ENCODE peak calls at places on chromosomes 11 and 22, in eight cellular contexts. One of them, this sample, is unnamed. For H3K36me3 and H3K4me1, the result is how much of the 10 kb centered on the place peaks cover.

GRCh38 chr22:30881361-30882180 is 87.0 kb downstream of the MORC2 start:
- DNase-seq in gastrocnemius medialis: no peak
- DNase-seq in tibial artery: no peak
- DNase-seq in mucosa of descending colon: no peak
- DNase-seq in K562: peak
- DNase-seq in adrenal gland: peak
- DNase-seq in stomach: peak
- DNase-seq in cardiac muscle cell: peak
- DNase-seq in this sample: peak

GRCh38 chr22:49211176-49211575 is 616.5 kb downstream of the BRD1 start:
- DNase-seq in mucosa of descending colon: no peak
- DNase-seq in adrenal gland: no peak
- DNase-seq in tibial artery: peak
- DNase-seq in gastrocnemius medialis: no peak
- DNase-seq in cardiac muscle cell: no peak
- DNase-seq in K562: no peak
- DNase-seq in stomach: no peak
- DNase-seq in this sample: peak

GRCh38 chr22:48596111-48596860 is 1231.4 kb downstream of the BRD1 start:
- DNase-seq in tibial artery: no peak
- DNase-seq in K562: no peak
- DNase-seq in stomach: no peak
- DNase-seq in gastrocnemius medialis: no peak
- DNase-seq in mucosa of descending colon: no peak
- DNase-seq in adrenal gland: no peak
- DNase-seq in cardiac muscle cell: no peak
- DNase-seq in this sample: no peak

GRCh38 chr22:40484906-40485660 is 114.7 kb downstream of the SGSM3 start:
- DNase-seq in K562: no peak
- DNase-seq in adrenal gland: no peak
- DNase-seq in cardiac muscle cell: no peak
- DNase-seq in mucosa of descending colon: no peak
- DNase-seq in tibial artery: no peak
- DNase-seq in gastrocnemius medialis: no peak
- DNase-seq in stomach: no peak
- DNase-seq in this sample: no peak

GRCh38 chr11:13174090-13174489 is 103.5 kb upstream of the BMAL1 start:
- DNase-seq in gastrocnemius medialis: no peak
- DNase-seq in tibial artery: no peak
- DNase-seq in cardiac muscle cell: no peak
- DNase-seq in mucosa of descending colon: no peak
- DNase-seq in adrenal gland: no peak
- DNase-seq in K562: no peak
- DNase-seq in stomach: no peak
- DNase-seq in this sample: no peak

GRCh38 chr11:35017528-35018342 is 101.3 kb downstream of the PDHX start:
- DNase-seq in cardiac muscle cell: no peak
- DNase-seq in mucosa of descending colon: no peak
- DNase-seq in gastrocnemius medialis: no peak
- DNase-seq in adrenal gland: no peak
- DNase-seq in K562: no peak
- DNase-seq in stomach: no peak
- DNase-seq in tibial artery: no peak
- DNase-seq in this sample: no peak

GRCh38 chr11:86476109-86476861 is 101.6 kb downstream of the CCDC81 start:
- DNase-seq in gastrocnemius medialis: no peak
- DNase-seq in K562: no peak
- DNase-seq in mucosa of descending colon: no peak
- DNase-seq in tibial artery: no peak
- DNase-seq in cardiac muscle cell: no peak
- DNase-seq in stomach: no peak
- DNase-seq in adrenal gland: peak
- DNase-seq in this sample: peak

GRCh38 chr22:31556627-31557203 is 60.4 kb downstream of the SFI1 start:
- DNase-seq in K562: no peak
- DNase-seq in mucosa of descending colon: no peak
- DNase-seq in gastrocnemius medialis: no peak
- DNase-seq in cardiac muscle cell: peak
- DNase-seq in adrenal gland: no peak
- DNase-seq in tibial artery: no peak
- DNase-seq in stomach: no peak
- DNase-seq in this sample: no peak

DNA sequence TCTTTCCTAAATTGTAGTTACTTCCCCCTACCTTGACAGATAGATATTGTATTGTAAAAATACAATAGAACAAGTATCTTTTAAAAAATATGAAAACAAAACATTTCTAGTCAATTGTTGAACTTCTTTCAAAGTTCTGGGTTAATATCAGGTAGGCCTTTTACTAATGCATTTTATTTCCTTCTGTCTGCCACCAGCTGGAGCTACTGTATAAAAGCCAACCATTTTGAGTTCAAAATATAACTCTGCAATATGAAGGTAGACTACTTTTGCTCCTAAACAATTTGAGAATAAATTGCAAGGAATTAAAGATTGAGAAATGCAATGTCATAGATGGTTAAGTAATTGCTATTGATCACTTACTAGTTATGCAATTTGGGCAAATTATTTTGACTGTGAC is 22.1 kb upstream of the LIN7C start:
- DNase-seq in K562: no peak
- DNase-seq in gastrocnemius medialis: no peak
- DNase-seq in adrenal gland: no peak
- DNase-seq in tibial artery: no peak
- DNase-seq in mucosa of descending colon: no peak
- DNase-seq in cardiac muscle cell: no peak
- DNase-seq in stomach: no peak
- DNase-seq in this sample: no peak
- TF ChIP-seq CTCF in K562: peak
- TF ChIP-seq CTCF in gastrocnemius medialis: no peak
- TF ChIP-seq CTCF in adrenal gland: no peak
- TF ChIP-seq CTCF in tibial artery: no peak
- TF ChIP-seq CTCF in mucosa of descending colon: no peak
- TF ChIP-seq CTCF in cardiac muscle cell: peak
- TF ChIP-seq CTCF in stomach: no peak
- TF ChIP-seq CTCF in this sample: peak

GRCh38 chr11:875769-876301 is 33.2 kb downstream of the TSPAN4 start:
- DNase-seq in gastrocnemius medialis: no peak
- DNase-seq in tibial artery: no peak
- DNase-seq in cardiac muscle cell: no peak
- DNase-seq in adrenal gland: no peak
- DNase-seq in mucosa of descending colon: no peak
- DNase-seq in K562: peak
- DNase-seq in stomach: no peak
- DNase-seq in this sample: no peak

GRCh38 chr11:880447-880846 is 30.2 kb downstream of the CHID1 start:
- DNase-seq in cardiac muscle cell: no peak
- DNase-seq in K562: no peak
- DNase-seq in mucosa of descending colon: no peak
- DNase-seq in gastrocnemius medialis: no peak
- DNase-seq in adrenal gland: no peak
- DNase-seq in stomach: no peak
- DNase-seq in tibial artery: no peak
- DNase-seq in this sample: no peak

GRCh38 chr11:875203-875602 is 32.6 kb downstream of the TSPAN4 start:
- DNase-seq in gastrocnemius medialis: no peak
- DNase-seq in tibial artery: no peak
- DNase-seq in adrenal gland: no peak
- DNase-seq in mucosa of descending colon: no peak
- DNase-seq in K562: no peak
- DNase-seq in stomach: no peak
- DNase-seq in cardiac muscle cell: no peak
- DNase-seq in this sample: no peak

GRCh38 chr11:876550-876949 is 33.9 kb downstream of the TSPAN4 start:
- DNase-seq in stomach: no peak
- DNase-seq in mucosa of descending colon: no peak
- DNase-seq in tibial artery: no peak
- DNase-seq in K562: no peak
- DNase-seq in cardiac muscle cell: no peak
- DNase-seq in gastrocnemius medialis: peak
- DNase-seq in adrenal gland: peak
- DNase-seq in this sample: peak

DNA sequence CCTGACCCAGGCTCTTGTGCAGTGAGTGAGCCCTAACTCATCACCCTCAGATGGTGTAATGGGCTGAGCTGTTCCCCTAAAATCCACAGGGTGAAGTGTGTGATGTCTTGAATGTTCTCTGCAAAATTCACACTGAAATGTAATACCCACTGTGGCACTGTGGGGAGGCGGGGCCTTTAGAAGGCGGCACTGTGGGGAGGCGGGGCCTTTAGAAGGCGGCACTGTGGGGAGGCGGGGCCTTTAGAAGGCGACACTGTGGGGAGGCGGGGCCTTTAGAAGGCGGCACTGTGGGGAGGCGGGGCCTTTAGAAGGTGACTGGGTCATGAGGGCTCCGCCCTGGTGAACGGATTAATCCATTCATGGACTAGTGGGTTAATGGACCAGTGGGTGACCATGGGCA is 33.0 kb downstream of the CHID1 start:
- DNase-seq in adrenal gland: no peak
- DNase-seq in K562: peak
- DNase-seq in mucosa of descending colon: no peak
- DNase-seq in tibial artery: no peak
- DNase-seq in cardiac muscle cell: no peak
- DNase-seq in gastrocnemius medialis: no peak
- DNase-seq in stomach: no peak
- DNase-seq in this sample: no peak
- H3K36me3 ChIP-seq in adrenal gland: under half
- H3K36me3 ChIP-seq in K562: half or more
- H3K36me3 ChIP-seq in mucosa of descending colon: under half
- H3K36me3 ChIP-seq in tibial artery: half or more
- H3K36me3 ChIP-seq in cardiac muscle cell: under half
- H3K36me3 ChIP-seq in gastrocnemius medialis: under half
- H3K36me3 ChIP-seq in stomach: under half
- H3K36me3 ChIP-seq in this sample: under half

GRCh38 chr11:46455816-46456215 is 64.2 kb upstream of the CHRM4 start:
- DNase-seq in adrenal gland: no peak
- DNase-seq in gastrocnemius medialis: no peak
- DNase-seq in cardiac muscle cell: no peak
- DNase-seq in tibial artery: no peak
- DNase-seq in stomach: no peak
- DNase-seq in mucosa of descending colon: no peak
- DNase-seq in K562: no peak
- DNase-seq in this sample: no peak
- H3K4me1 ChIP-seq in adrenal gland: under half
- H3K4me1 ChIP-seq in gastrocnemius medialis: under half
- H3K4me1 ChIP-seq in cardiac muscle cell: under half
- H3K4me1 ChIP-seq in tibial artery: under half
- H3K4me1 ChIP-seq in stomach: under half
- H3K4me1 ChIP-seq in mucosa of descending colon: under half
- H3K4me1 ChIP-seq in K562: under half
- H3K4me1 ChIP-seq in this sample: under half

GRCh38 chr11:2091112-2091746 is 48.0 kb downstream of the IGF2 start:
- DNase-seq in mucosa of descending colon: no peak
- DNase-seq in K562: no peak
- DNase-seq in adrenal gland: no peak
- DNase-seq in tibial artery: peak
- DNase-seq in gastrocnemius medialis: no peak
- DNase-seq in cardiac muscle cell: no peak
- DNase-seq in stomach: peak
- DNase-seq in this sample: no peak

GRCh38 chr11:2090172-2091111 is 48.7 kb downstream of the IGF2 start:
- DNase-seq in K562: no peak
- DNase-seq in stomach: peak
- DNase-seq in tibial artery: peak
- DNase-seq in mucosa of descending colon: no peak
- DNase-seq in gastrocnemius medialis: no peak
- DNase-seq in cardiac muscle cell: no peak
- DNase-seq in adrenal gland: no peak
- DNase-seq in this sample: no peak

GRCh38 chr11:2088284-2088683 is 50.9 kb downstream of the IGF2 start:
- DNase-seq in tibial artery: peak
- DNase-seq in K562: no peak
- DNase-seq in mucosa of descending colon: no peak
- DNase-seq in stomach: peak
- DNase-seq in adrenal gland: no peak
- DNase-seq in gastrocnemius medialis: no peak
- DNase-seq in cardiac muscle cell: no peak
- DNase-seq in this sample: no peak

GRCh38 chr11:2089536-2090165 is 49.5 kb downstream of the IGF2 start:
- DNase-seq in stomach: peak
- DNase-seq in cardiac muscle cell: no peak
- DNase-seq in gastrocnemius medialis: no peak
- DNase-seq in tibial artery: peak
- DNase-seq in K562: peak
- DNase-seq in adrenal gland: no peak
- DNase-seq in mucosa of descending colon: no peak
- DNase-seq in this sample: no peak

GRCh38 chr11:2088746-2089535 is 50.2 kb downstream of the IGF2 start:
- DNase-seq in stomach: peak
- DNase-seq in adrenal gland: no peak
- DNase-seq in tibial artery: no peak
- DNase-seq in mucosa of descending colon: no peak
- DNase-seq in cardiac muscle cell: no peak
- DNase-seq in gastrocnemius medialis: no peak
- DNase-seq in K562: peak
- DNase-seq in this sample: no peak
- TF ChIP-seq CTCF in stomach: no peak
- TF ChIP-seq CTCF in adrenal gland: no peak
- TF ChIP-seq CTCF in tibial artery: no peak
- TF ChIP-seq CTCF in mucosa of descending colon: no peak
- TF ChIP-seq CTCF in cardiac muscle cell: peak
- TF ChIP-seq CTCF in gastrocnemius medialis: no peak
- TF ChIP-seq CTCF in K562: no peak
- TF ChIP-seq CTCF in this sample: no peak

DNA sequence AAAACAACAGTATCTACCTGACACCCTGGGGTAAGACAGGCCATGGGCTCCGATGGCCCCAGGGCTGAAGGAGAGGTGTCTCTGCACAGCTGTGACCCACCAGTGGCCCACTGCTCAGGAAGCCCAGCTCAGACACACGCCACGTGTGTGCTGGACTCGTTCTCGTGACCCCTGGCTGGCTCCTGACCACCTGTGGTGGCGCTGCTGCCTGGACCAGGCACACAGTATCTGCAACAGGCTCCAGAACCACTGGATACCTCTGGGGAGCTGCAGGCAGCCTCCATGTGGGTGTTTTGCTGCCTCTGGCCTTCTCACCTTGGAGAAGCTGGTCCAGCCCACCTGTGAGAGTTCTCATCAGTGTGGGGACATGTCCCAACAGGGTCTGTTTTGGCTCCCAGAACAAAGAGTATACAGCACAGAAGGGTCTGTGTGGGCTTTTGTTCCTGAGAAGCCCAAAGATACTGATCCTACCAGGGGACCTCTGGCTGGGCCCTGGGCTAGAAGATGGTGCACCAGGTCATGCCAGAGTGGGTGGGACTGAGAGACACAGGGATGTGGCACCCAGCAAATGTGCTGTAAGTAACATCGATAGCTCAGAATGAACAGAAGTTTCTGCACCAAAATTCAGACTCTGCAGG is 21.7 kb upstream of the SERPIND1 start:
- DNase-seq in mucosa of descending colon: no peak
- DNase-seq in K562: no peak
- DNase-seq in cardiac muscle cell: no peak
- DNase-seq in adrenal gland: no peak
- DNase-seq in gastrocnemius medialis: no peak
- DNase-seq in stomach: no peak
- DNase-seq in tibial artery: no peak
- DNase-seq in this sample: no peak
- H3K36me3 ChIP-seq in mucosa of descending colon: under half
- H3K36me3 ChIP-seq in K562: half or more
- H3K36me3 ChIP-seq in cardiac muscle cell: under half
- H3K36me3 ChIP-seq in adrenal gland: under half
- H3K36me3 ChIP-seq in gastrocnemius medialis: under half
- H3K36me3 ChIP-seq in stomach: half or more
- H3K36me3 ChIP-seq in tibial artery: half or more
- H3K36me3 ChIP-seq in this sample: half or more

This sample was measured in left ventricle myocardium inferior.